ENCODE peak calls at places on chromosomes 6 and 20, in six cellular contexts. One of them, this sample, is unnamed.

GRCh38 chr6:82875573-82876185 is 190.0 kb downstream of the UBE3D start:
- DNase-seq in K562: peak; percentile 19
- DNase-seq in endothelial cell of umbilical vein: peak; percentile 86
- DNase-seq in H1: no peak
- DNase-seq in HCT116: peak; percentile 85
- DNase-seq in HepG2: no peak
- DNase-seq in this sample: no peak

GRCh38 chr6:125008261-125008671 is 46.0 kb downstream of the RNF217 start:
- DNase-seq in K562: no peak
- DNase-seq in endothelial cell of umbilical vein: no peak
- DNase-seq in H1: no peak
- DNase-seq in HCT116: no peak
- DNase-seq in HepG2: no peak
- DNase-seq in this sample: no peak

GRCh38 chr6:24856954-24857670 is 58.4 kb upstream of the ARMH2 start:
- DNase-seq in K562: no peak
- DNase-seq in endothelial cell of umbilical vein: no peak
- DNase-seq in H1: no peak
- DNase-seq in HCT116: no peak
- DNase-seq in HepG2: no peak
- DNase-seq in this sample: no peak

GRCh38 chr6:112335736-112336135 is 11.4 kb upstream of the RFPL4B start:
- DNase-seq in K562: no peak
- DNase-seq in endothelial cell of umbilical vein: peak; percentile 7
- DNase-seq in H1: no peak
- DNase-seq in HCT116: no peak
- DNase-seq in HepG2: no peak
- DNase-seq in this sample: no peak

GRCh38 chr20:62425281-62426058 is 1.9 kb downstream of the RBBP8NL start:
- DNase-seq in K562: no peak
- DNase-seq in endothelial cell of umbilical vein: no peak
- DNase-seq in H1: no peak
- DNase-seq in HCT116: no peak
- DNase-seq in HepG2: no peak
- DNase-seq in this sample: no peak

GRCh38 chr20:21571841-21572690 is 58.2 kb upstream of the NKX2-2 start:
- DNase-seq in K562: peak; percentile 26
- DNase-seq in endothelial cell of umbilical vein: peak; percentile 18
- DNase-seq in H1: no peak
- DNase-seq in HCT116: no peak
- DNase-seq in HepG2: peak; percentile 23
- DNase-seq in this sample: peak; percentile 58

GRCh38 chr6:134758616-134759015 is 191.3 kb downstream of the ALDH8A1 start:
- DNase-seq in K562: no peak
- DNase-seq in endothelial cell of umbilical vein: no peak
- DNase-seq in H1: no peak
- DNase-seq in HCT116: no peak
- DNase-seq in HepG2: no peak
- DNase-seq in this sample: no peak

GRCh38 chr6:38594008-38594665 is 45.6 kb downstream of the BTBD9 start:
- DNase-seq in K562: no peak
- DNase-seq in endothelial cell of umbilical vein: no peak
- DNase-seq in H1: no peak
- DNase-seq in HCT116: no peak
- DNase-seq in HepG2: no peak
- DNase-seq in this sample: no peak

GRCh38 chr6:141551318-141551717 is 581.4 kb upstream of the GJE1 start:
- DNase-seq in K562: no peak
- DNase-seq in endothelial cell of umbilical vein: no peak
- DNase-seq in H1: no peak
- DNase-seq in HCT116: no peak
- DNase-seq in HepG2: no peak
- DNase-seq in this sample: no peak

GRCh38 chr20:57851025-57851682 is 141.3 kb upstream of the PMEPA1 start:
- DNase-seq in K562: no peak
- DNase-seq in endothelial cell of umbilical vein: no peak
- DNase-seq in H1: no peak
- DNase-seq in HCT116: no peak
- DNase-seq in HepG2: no peak
- DNase-seq in this sample: no peak

GRCh38 chr20:22680031-22680740 is 95.8 kb upstream of the FOXA2 start:
- DNase-seq in K562: no peak
- DNase-seq in endothelial cell of umbilical vein: no peak
- DNase-seq in H1: no peak
- DNase-seq in HCT116: no peak
- DNase-seq in HepG2: peak; percentile 58
- DNase-seq in this sample: no peak

GRCh38 chr6:154506108-154506507 is 4.4 kb downstream of the CNKSR3 start:
- DNase-seq in K562: no peak
- DNase-seq in endothelial cell of umbilical vein: no peak
- DNase-seq in H1: no peak
- DNase-seq in HCT116: no peak
- DNase-seq in HepG2: no peak
- DNase-seq in this sample: no peak

GRCh38 chr6:78993955-78994354 is 84.1 kb downstream of the PHIP start:
- DNase-seq in K562: no peak
- DNase-seq in endothelial cell of umbilical vein: no peak
- DNase-seq in H1: no peak
- DNase-seq in HCT116: no peak
- DNase-seq in HepG2: no peak
- DNase-seq in this sample: no peak

GRCh38 chr20:14919473-14920157 is 582.2 kb upstream of the FLRT3 start:
- DNase-seq in K562: no peak
- DNase-seq in endothelial cell of umbilical vein: peak; percentile 52
- DNase-seq in H1: peak; percentile 49
- DNase-seq in HCT116: peak; percentile 6
- DNase-seq in HepG2: no peak
- DNase-seq in this sample: peak; percentile 89

GRCh38 chr6:39017481-39017880 is 31.1 kb upstream of the GLP1R start:
- DNase-seq in K562: no peak
- DNase-seq in endothelial cell of umbilical vein: no peak
- DNase-seq in H1: no peak
- DNase-seq in HCT116: no peak
- DNase-seq in HepG2: no peak
- DNase-seq in this sample: no peak

GRCh38 chr20:43977252-43977651 is 62.6 kb downstream of the TOX2 start:
- DNase-seq in K562: no peak
- DNase-seq in endothelial cell of umbilical vein: no peak
- DNase-seq in H1: no peak
- DNase-seq in HCT116: no peak
- DNase-seq in HepG2: no peak
- DNase-seq in this sample: no peak
- H4K20me1 ChIP-seq in K562: no peaks in the 10 kb centered on the region
- H4K20me1 ChIP-seq in endothelial cell of umbilical vein: no peaks in the 10 kb centered on the region
- H4K20me1 ChIP-seq in H1: no peaks in the 10 kb centered on the region
- H4K20me1 ChIP-seq in HCT116: no peaks in the 10 kb centered on the region
- H4K20me1 ChIP-seq in HepG2: no peaks in the 10 kb centered on the region
- H4K20me1 ChIP-seq in this sample: no peaks in the 10 kb centered on the region

DNA sequence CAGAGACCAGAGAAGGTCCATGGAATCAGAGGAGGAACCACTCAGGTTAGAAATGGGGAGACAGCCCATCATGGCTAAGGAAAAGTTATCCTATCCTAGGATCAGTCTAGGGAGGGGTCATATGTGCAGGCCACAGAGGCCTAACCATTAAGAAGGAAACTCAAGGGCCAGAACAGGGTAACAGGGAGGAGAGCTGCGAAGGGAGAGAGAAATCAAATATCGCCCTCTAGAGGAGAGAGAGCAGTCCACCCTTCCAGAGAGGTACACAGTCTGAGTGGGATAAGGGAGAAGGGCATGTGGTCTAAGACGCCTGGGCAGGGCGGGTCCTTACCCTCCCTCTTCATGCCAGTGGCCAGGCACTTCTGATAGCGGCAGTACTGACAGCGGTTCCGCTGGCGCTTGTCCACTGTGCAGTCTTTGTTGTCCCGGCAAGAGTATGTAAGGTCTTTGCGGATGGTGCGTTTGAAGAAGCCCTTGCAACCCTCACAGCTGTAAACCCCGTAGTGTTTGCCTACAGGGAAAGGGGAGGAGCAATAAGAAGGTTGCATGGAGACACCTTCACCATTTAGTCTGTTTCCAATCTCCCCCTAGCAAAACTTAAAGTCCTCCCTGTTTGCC is 2.9 kb downstream of the RXRB start:
- DNase-seq in K562: peak; percentile 75
- DNase-seq in endothelial cell of umbilical vein: peak; percentile 70
- DNase-seq in H1: no peak
- DNase-seq in HCT116: peak; percentile 66
- DNase-seq in HepG2: peak; percentile 80
- DNase-seq in this sample: peak; percentile 90
- TF ChIP-seq POLR2AphosphoS5 in K562: no peak
- TF ChIP-seq POLR2AphosphoS5 in endothelial cell of umbilical vein: no peak
- TF ChIP-seq POLR2AphosphoS5 in H1: no peak
- TF ChIP-seq POLR2AphosphoS5 in HCT116: peak; percentile 45
- TF ChIP-seq POLR2AphosphoS5 in HepG2: no peak
- TF ChIP-seq POLR2AphosphoS5 in this sample: no peak

GRCh38 chr20:5608104-5608447 is 142.1 kb upstream of the SHLD1 start:
- DNase-seq in K562: no peak
- DNase-seq in endothelial cell of umbilical vein: no peak
- DNase-seq in H1: no peak
- DNase-seq in HCT116: no peak
- DNase-seq in HepG2: no peak
- DNase-seq in this sample: no peak
- H4K20me1 ChIP-seq in K562: no peaks in the 10 kb centered on the region
- H4K20me1 ChIP-seq in endothelial cell of umbilical vein: no peaks in the 10 kb centered on the region
- H4K20me1 ChIP-seq in H1: no peaks in the 10 kb centered on the region
- H4K20me1 ChIP-seq in HCT116: no peaks in the 10 kb centered on the region
- H4K20me1 ChIP-seq in HepG2: no peaks in the 10 kb centered on the region
- H4K20me1 ChIP-seq in this sample: no peaks in the 10 kb centered on the region

DNA sequence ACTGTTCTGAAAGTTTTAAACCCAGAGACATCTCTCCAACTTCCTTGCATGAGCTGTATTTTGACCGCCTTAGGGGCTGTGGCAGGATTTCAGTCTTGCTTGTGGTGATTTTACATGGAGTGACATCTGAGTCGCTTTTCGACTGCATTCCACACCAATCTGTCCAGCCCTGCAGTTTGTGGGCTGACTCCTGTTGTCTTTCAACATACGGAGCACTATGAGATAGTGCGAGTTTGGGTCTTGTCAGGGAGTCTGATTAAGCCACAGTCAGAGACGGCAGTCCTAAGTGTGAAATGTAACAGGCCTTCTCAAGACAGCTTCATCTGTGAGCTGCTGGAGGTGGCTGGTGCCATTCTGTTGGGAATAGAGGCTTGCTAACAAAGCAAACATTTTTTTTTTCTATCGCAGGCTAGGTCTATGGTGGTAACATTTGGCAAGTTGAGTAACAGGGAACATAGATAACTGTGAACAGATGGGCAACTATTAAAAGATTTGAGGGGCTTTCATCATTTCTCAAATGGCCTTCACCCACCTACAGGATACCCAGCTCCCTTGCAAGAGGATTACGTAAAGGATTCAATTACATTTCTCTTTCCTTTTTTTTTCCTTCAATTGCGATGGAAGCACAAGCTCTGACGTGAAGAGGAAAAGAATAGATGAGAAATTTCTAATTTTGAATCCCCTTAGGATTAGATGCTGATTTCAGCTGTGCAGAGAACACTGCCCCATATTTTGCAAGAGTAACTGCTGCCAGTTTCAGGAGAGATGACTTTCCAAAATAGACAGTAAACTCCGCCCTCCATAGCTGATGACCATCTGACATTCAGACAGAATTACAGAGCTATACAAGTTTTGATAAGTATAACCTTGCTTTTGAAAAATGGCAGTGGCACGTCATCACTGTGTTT is 25.1 kb downstream of the CAP2 start:
- DNase-seq in K562: no peak
- DNase-seq in endothelial cell of umbilical vein: no peak
- DNase-seq in H1: no peak
- DNase-seq in HCT116: no peak
- DNase-seq in HepG2: no peak
- DNase-seq in this sample: no peak
- TF ChIP-seq POLR2AphosphoS5 in K562: no peak
- TF ChIP-seq POLR2AphosphoS5 in endothelial cell of umbilical vein: no peak
- TF ChIP-seq POLR2AphosphoS5 in H1: no peak
- TF ChIP-seq POLR2AphosphoS5 in HCT116: no peak
- TF ChIP-seq POLR2AphosphoS5 in HepG2: no peak
- TF ChIP-seq POLR2AphosphoS5 in this sample: no peak

GRCh38 chr6:17347012-17347411 is 46.4 kb upstream of the CAP2 start:
- DNase-seq in K562: no peak
- DNase-seq in endothelial cell of umbilical vein: no peak
- DNase-seq in H1: no peak
- DNase-seq in HCT116: no peak
- DNase-seq in HepG2: no peak
- DNase-seq in this sample: no peak

GRCh38 chr6:17339308-17339670 is 54.1 kb upstream of the CAP2 start:
- DNase-seq in K562: no peak
- DNase-seq in endothelial cell of umbilical vein: no peak
- DNase-seq in H1: no peak
- DNase-seq in HCT116: no peak
- DNase-seq in HepG2: no peak
- DNase-seq in this sample: no peak

GRCh38 chr6:17343215-17343614 is 50.2 kb upstream of the CAP2 start:
- DNase-seq in K562: no peak
- DNase-seq in endothelial cell of umbilical vein: no peak
- DNase-seq in H1: no peak
- DNase-seq in HCT116: no peak
- DNase-seq in HepG2: no peak
- DNase-seq in this sample: no peak

GRCh38 chr6:17341117-17341805 is 52.1 kb upstream of the CAP2 start:
- DNase-seq in K562: no peak
- DNase-seq in endothelial cell of umbilical vein: no peak
- DNase-seq in H1: no peak
- DNase-seq in HCT116: no peak
- DNase-seq in HepG2: no peak
- DNase-seq in this sample: no peak

DNA sequence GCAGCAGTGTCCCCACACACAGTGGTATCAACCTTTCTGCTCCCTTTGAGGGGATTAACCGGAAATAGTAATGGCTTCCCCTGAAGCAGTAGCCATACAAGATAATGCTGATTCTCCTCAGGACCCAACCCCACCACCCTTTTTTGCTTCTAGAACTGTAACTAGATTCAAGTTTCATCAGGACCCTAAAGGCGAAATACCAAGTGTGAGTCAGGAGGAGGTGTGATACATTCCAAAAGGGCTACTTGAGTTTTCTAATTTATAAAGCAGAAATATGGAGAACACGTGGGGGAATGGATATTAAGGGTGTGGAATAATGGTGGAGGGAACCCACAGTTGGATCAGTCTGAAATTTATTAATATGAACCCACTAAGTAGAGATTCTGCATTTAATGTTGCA is 51.5 kb upstream of the CAP2 start:
- DNase-seq in K562: no peak
- DNase-seq in endothelial cell of umbilical vein: no peak
- DNase-seq in H1: no peak
- DNase-seq in HCT116: no peak
- DNase-seq in HepG2: no peak
- DNase-seq in this sample: no peak
- H4K20me1 ChIP-seq in K562: no peaks in the 10 kb centered on the region
- H4K20me1 ChIP-seq in endothelial cell of umbilical vein: no peaks in the 10 kb centered on the region
- H4K20me1 ChIP-seq in H1: no peaks in the 10 kb centered on the region
- H4K20me1 ChIP-seq in HCT116: no peaks in the 10 kb centered on the region
- H4K20me1 ChIP-seq in HepG2: no peaks in the 10 kb centered on the region
- H4K20me1 ChIP-seq in this sample: no peaks in the 10 kb centered on the region

GRCh38 chr6:162085561-162085960 is 642.0 kb downstream of the PRKN start:
- DNase-seq in K562: no peak
- DNase-seq in endothelial cell of umbilical vein: no peak
- DNase-seq in H1: no peak
- DNase-seq in HCT116: no peak
- DNase-seq in HepG2: no peak
- DNase-seq in this sample: no peak
- TF ChIP-seq POLR2AphosphoS5 in K562: no peak
- TF ChIP-seq POLR2AphosphoS5 in endothelial cell of umbilical vein: no peak
- TF ChIP-seq POLR2AphosphoS5 in H1: no peak
- TF ChIP-seq POLR2AphosphoS5 in HCT116: no peak
- TF ChIP-seq POLR2AphosphoS5 in HepG2: no peak
- TF ChIP-seq POLR2AphosphoS5 in this sample: no peak